ENCODE peak calls at places on chromosome 1, in six cellular contexts. One of them, this sample, is unnamed.

GRCh38 chr1:16226495-16227179 is 10.3 kb downstream of the CPLANE2 start:
- DNase-seq in hepatocyte: peak
- DNase-seq in PC-9: no peak
- DNase-seq in CD4-positive, CD25-positive, alpha-beta regulatory T cell: no peak
- DNase-seq in uterus: no peak
- DNase-seq in psoas muscle: peak
- DNase-seq in this sample: peak

GRCh38 chr1:107572674-107573205 is 392.2 kb downstream of the VAV3 start:
- DNase-seq in uterus: peak
- DNase-seq in hepatocyte: peak
- DNase-seq in PC-9: peak
- DNase-seq in psoas muscle: no peak
- DNase-seq in CD4-positive, CD25-positive, alpha-beta regulatory T cell: no peak
- DNase-seq in this sample: no peak

GRCh38 chr1:224733021-224733911 is 117.1 kb downstream of the CNIH3 start:
- DNase-seq in uterus: no peak
- DNase-seq in psoas muscle: no peak
- DNase-seq in CD4-positive, CD25-positive, alpha-beta regulatory T cell: no peak
- DNase-seq in hepatocyte: peak
- DNase-seq in PC-9: peak
- DNase-seq in this sample: peak

GRCh38 chr1:94095112-94095637 is 25.8 kb downstream of the ABCA4 start:
- DNase-seq in CD4-positive, CD25-positive, alpha-beta regulatory T cell: no peak
- DNase-seq in PC-9: no peak
- DNase-seq in psoas muscle: peak
- DNase-seq in hepatocyte: peak
- DNase-seq in uterus: peak
- DNase-seq in this sample: peak

GRCh38 chr1:51973587-51974474 is 16.7 kb downstream of the RAB3B start:
- DNase-seq in psoas muscle: no peak
- DNase-seq in PC-9: no peak
- DNase-seq in hepatocyte: no peak
- DNase-seq in uterus: no peak
- DNase-seq in CD4-positive, CD25-positive, alpha-beta regulatory T cell: no peak
- DNase-seq in this sample: no peak

GRCh38 chr1:19067187-19067911 is 110.9 kb upstream of the IFFO2 start:
- DNase-seq in PC-9: peak
- DNase-seq in uterus: no peak
- DNase-seq in hepatocyte: no peak
- DNase-seq in psoas muscle: no peak
- DNase-seq in CD4-positive, CD25-positive, alpha-beta regulatory T cell: no peak
- DNase-seq in this sample: no peak

GRCh38 chr1:195733826-195734225 is 874.4 kb downstream of the KCNT2 start:
- DNase-seq in hepatocyte: peak
- DNase-seq in PC-9: no peak
- DNase-seq in uterus: no peak
- DNase-seq in psoas muscle: no peak
- DNase-seq in CD4-positive, CD25-positive, alpha-beta regulatory T cell: no peak
- DNase-seq in this sample: no peak

GRCh38 chr1:109757936-109758786 is 5.6 kb downstream of the EPS8L3 start:
- DNase-seq in PC-9: no peak
- DNase-seq in uterus: no peak
- DNase-seq in psoas muscle: no peak
- DNase-seq in CD4-positive, CD25-positive, alpha-beta regulatory T cell: no peak
- DNase-seq in hepatocyte: no peak
- DNase-seq in this sample: no peak

GRCh38 chr1:188986751-188987417 is 1490.8 kb downstream of the BRINP3 start:
- DNase-seq in CD4-positive, CD25-positive, alpha-beta regulatory T cell: no peak
- DNase-seq in uterus: no peak
- DNase-seq in PC-9: no peak
- DNase-seq in hepatocyte: peak
- DNase-seq in psoas muscle: no peak
- DNase-seq in this sample: no peak

GRCh38 chr1:33298623-33299277 is 22.1 kb downstream of the A3GALT2 start:
- DNase-seq in hepatocyte: peak
- DNase-seq in PC-9: peak
- DNase-seq in psoas muscle: peak
- DNase-seq in uterus: peak
- DNase-seq in CD4-positive, CD25-positive, alpha-beta regulatory T cell: peak
- DNase-seq in this sample: peak

GRCh38 chr1:247102381-247102780 is 1.8 kb downstream of the ZNF669 start:
- DNase-seq in uterus: no peak
- DNase-seq in PC-9: no peak
- DNase-seq in CD4-positive, CD25-positive, alpha-beta regulatory T cell: no peak
- DNase-seq in psoas muscle: no peak
- DNase-seq in hepatocyte: no peak
- DNase-seq in this sample: no peak

GRCh38 chr1:235014756-235015155 is 113.9 kb downstream of the TOMM20 start:
- DNase-seq in uterus: peak
- DNase-seq in CD4-positive, CD25-positive, alpha-beta regulatory T cell: no peak
- DNase-seq in psoas muscle: no peak
- DNase-seq in PC-9: no peak
- DNase-seq in hepatocyte: no peak
- DNase-seq in this sample: no peak

GRCh38 chr1:101371259-101371658 is 134.4 kb downstream of the S1PR1 start:
- DNase-seq in hepatocyte: no peak
- DNase-seq in uterus: no peak
- DNase-seq in CD4-positive, CD25-positive, alpha-beta regulatory T cell: no peak
- DNase-seq in psoas muscle: no peak
- DNase-seq in PC-9: peak
- DNase-seq in this sample: no peak

GRCh38 chr1:48245106-48245505 is 22.6 kb downstream of the SLC5A9 start:
- DNase-seq in hepatocyte: no peak
- DNase-seq in uterus: no peak
- DNase-seq in PC-9: no peak
- DNase-seq in CD4-positive, CD25-positive, alpha-beta regulatory T cell: no peak
- DNase-seq in psoas muscle: no peak
- DNase-seq in this sample: no peak

GRCh38 chr1:199151634-199152429 is 513.0 kb downstream of the PTPRC start:
- DNase-seq in PC-9: no peak
- DNase-seq in hepatocyte: no peak
- DNase-seq in psoas muscle: no peak
- DNase-seq in uterus: no peak
- DNase-seq in CD4-positive, CD25-positive, alpha-beta regulatory T cell: no peak
- DNase-seq in this sample: no peak

GRCh38 chr1:16178596-16179497 is 23.0 kb upstream of the EPHA2 start:
- DNase-seq in PC-9: peak
- DNase-seq in psoas muscle: no peak
- DNase-seq in uterus: no peak
- DNase-seq in CD4-positive, CD25-positive, alpha-beta regulatory T cell: no peak
- DNase-seq in hepatocyte: peak
- DNase-seq in this sample: no peak

GRCh38 chr1:50700226-50701020 is 259.6 kb downstream of the FAF1 start:
- DNase-seq in CD4-positive, CD25-positive, alpha-beta regulatory T cell: no peak
- DNase-seq in psoas muscle: no peak
- DNase-seq in PC-9: no peak
- DNase-seq in uterus: no peak
- DNase-seq in hepatocyte: no peak
- DNase-seq in this sample: no peak

GRCh38 chr1:201552941-201553341 is 14.0 kb downstream of the NAV1 start:
- DNase-seq in psoas muscle: no peak
- DNase-seq in hepatocyte: no peak
- DNase-seq in PC-9: no peak
- DNase-seq in CD4-positive, CD25-positive, alpha-beta regulatory T cell: no peak
- DNase-seq in uterus: no peak
- DNase-seq in this sample: no peak

GRCh38 chr1:227846265-227846858 is 30.9 kb downstream of the PRSS38 start:
- DNase-seq in PC-9: no peak
- DNase-seq in CD4-positive, CD25-positive, alpha-beta regulatory T cell: no peak
- DNase-seq in psoas muscle: no peak
- DNase-seq in hepatocyte: peak
- DNase-seq in uterus: no peak
- DNase-seq in this sample: no peak

GRCh38 chr1:84402060-84402459 is 3.8 kb downstream of the DNASE2B start:
- DNase-seq in CD4-positive, CD25-positive, alpha-beta regulatory T cell: no peak
- DNase-seq in PC-9: peak
- DNase-seq in uterus: no peak
- DNase-seq in hepatocyte: no peak
- DNase-seq in psoas muscle: no peak
- DNase-seq in this sample: no peak

GRCh38 chr1:216702170-216702569 is 21.1 kb downstream of the ESRRG start:
- DNase-seq in hepatocyte: no peak
- DNase-seq in PC-9: no peak
- DNase-seq in CD4-positive, CD25-positive, alpha-beta regulatory T cell: no peak
- DNase-seq in psoas muscle: no peak
- DNase-seq in uterus: no peak
- DNase-seq in this sample: no peak

GRCh38 chr1:7967651-7968050 is 6.1 kb downstream of the PARK7 start:
- DNase-seq in PC-9: no peak
- DNase-seq in psoas muscle: no peak
- DNase-seq in hepatocyte: no peak
- DNase-seq in CD4-positive, CD25-positive, alpha-beta regulatory T cell: no peak
- DNase-seq in uterus: no peak
- DNase-seq in this sample: no peak

GRCh38 chr1:38239258-38239657 is 192.7 kb upstream of the POU3F1 start:
- DNase-seq in uterus: no peak
- DNase-seq in hepatocyte: no peak
- DNase-seq in PC-9: no peak
- DNase-seq in psoas muscle: no peak
- DNase-seq in CD4-positive, CD25-positive, alpha-beta regulatory T cell: no peak
- DNase-seq in this sample: no peak

GRCh38 chr1:235368428-235368827 is 1.2 kb downstream of the TBCE start:
- DNase-seq in psoas muscle: no peak
- DNase-seq in uterus: no peak
- DNase-seq in hepatocyte: no peak
- DNase-seq in PC-9: no peak
- DNase-seq in CD4-positive, CD25-positive, alpha-beta regulatory T cell: no peak
- DNase-seq in this sample: no peak

GRCh38 chr1:154972517-154973343 is 1.8 kb upstream of the CKS1B start:
- DNase-seq in psoas muscle: peak
- DNase-seq in uterus: peak
- DNase-seq in hepatocyte: peak
- DNase-seq in PC-9: peak
- DNase-seq in CD4-positive, CD25-positive, alpha-beta regulatory T cell: no peak
- DNase-seq in this sample: peak

GRCh38 chr1:199279107-199279506 is 640.3 kb downstream of the PTPRC start:
- DNase-seq in hepatocyte: no peak
- DNase-seq in uterus: no peak
- DNase-seq in CD4-positive, CD25-positive, alpha-beta regulatory T cell: no peak
- DNase-seq in psoas muscle: no peak
- DNase-seq in PC-9: no peak
- DNase-seq in this sample: no peak

GRCh38 chr1:245388687-245389086 is 233.9 kb downstream of the KIF26B start:
- DNase-seq in psoas muscle: no peak
- DNase-seq in uterus: no peak
- DNase-seq in CD4-positive, CD25-positive, alpha-beta regulatory T cell: no peak
- DNase-seq in hepatocyte: no peak
- DNase-seq in PC-9: no peak
- DNase-seq in this sample: no peak
- H3K4me3 ChIP-seq in psoas muscle: no peak
- H3K4me3 ChIP-seq in uterus: no peak
- H3K4me3 ChIP-seq in CD4-positive, CD25-positive, alpha-beta regulatory T cell: no peak
- H3K4me3 ChIP-seq in hepatocyte: no peak
- H3K4me3 ChIP-seq in PC-9: no peak
- H3K4me3 ChIP-seq in this sample: no peak

GRCh38 chr1:2546515-2547209 is 9.5 kb upstream of the TNFRSF14 start:
- DNase-seq in uterus: peak
- DNase-seq in psoas muscle: peak
- DNase-seq in PC-9: peak
- DNase-seq in hepatocyte: peak
- DNase-seq in CD4-positive, CD25-positive, alpha-beta regulatory T cell: peak
- DNase-seq in this sample: peak
- H3K4me3 ChIP-seq in uterus: peak
- H3K4me3 ChIP-seq in psoas muscle: peak
- H3K4me3 ChIP-seq in PC-9: peak
- H3K4me3 ChIP-seq in hepatocyte: peak
- H3K4me3 ChIP-seq in CD4-positive, CD25-positive, alpha-beta regulatory T cell: peak
- H3K4me3 ChIP-seq in this sample: peak

GRCh38 chr1:205568135-205568468 is 63.6 kb downstream of the CDK18 start:
- DNase-seq in hepatocyte: no peak
- DNase-seq in CD4-positive, CD25-positive, alpha-beta regulatory T cell: no peak
- DNase-seq in psoas muscle: no peak
- DNase-seq in uterus: no peak
- DNase-seq in PC-9: no peak
- DNase-seq in this sample: no peak
- H3K4me3 ChIP-seq in hepatocyte: no peak
- H3K4me3 ChIP-seq in CD4-positive, CD25-positive, alpha-beta regulatory T cell: no peak
- H3K4me3 ChIP-seq in psoas muscle: no peak
- H3K4me3 ChIP-seq in uterus: no peak
- H3K4me3 ChIP-seq in PC-9: no peak
- H3K4me3 ChIP-seq in this sample: peak

GRCh38 chr1:31668303-31668883 is 23.7 kb upstream of the PEF1 start:
- DNase-seq in CD4-positive, CD25-positive, alpha-beta regulatory T cell: no peak
- DNase-seq in psoas muscle: no peak
- DNase-seq in hepatocyte: no peak
- DNase-seq in uterus: no peak
- DNase-seq in PC-9: no peak
- DNase-seq in this sample: no peak

GRCh38 chr1:31671147-31671546 is 26.5 kb upstream of the PEF1 start:
- DNase-seq in uterus: no peak
- DNase-seq in PC-9: no peak
- DNase-seq in psoas muscle: no peak
- DNase-seq in CD4-positive, CD25-positive, alpha-beta regulatory T cell: no peak
- DNase-seq in hepatocyte: no peak
- DNase-seq in this sample: no peak

GRCh38 chr1:31670583-31670944 is 25.9 kb upstream of the PEF1 start:
- DNase-seq in CD4-positive, CD25-positive, alpha-beta regulatory T cell: no peak
- DNase-seq in uterus: no peak
- DNase-seq in hepatocyte: no peak
- DNase-seq in psoas muscle: no peak
- DNase-seq in PC-9: no peak
- DNase-seq in this sample: no peak

GRCh38 chr1:31669786-31670582 is 25.3 kb upstream of the PEF1 start:
- DNase-seq in uterus: peak
- DNase-seq in hepatocyte: peak
- DNase-seq in PC-9: peak
- DNase-seq in CD4-positive, CD25-positive, alpha-beta regulatory T cell: no peak
- DNase-seq in psoas muscle: peak
- DNase-seq in this sample: peak

GRCh38 chr1:31669433-31669785 is 24.7 kb upstream of the PEF1 start:
- DNase-seq in hepatocyte: no peak
- DNase-seq in PC-9: no peak
- DNase-seq in uterus: no peak
- DNase-seq in psoas muscle: no peak
- DNase-seq in CD4-positive, CD25-positive, alpha-beta regulatory T cell: no peak
- DNase-seq in this sample: no peak
- H3K4me3 ChIP-seq in hepatocyte: no peak
- H3K4me3 ChIP-seq in PC-9: peak
- H3K4me3 ChIP-seq in uterus: no peak
- H3K4me3 ChIP-seq in psoas muscle: peak
- H3K4me3 ChIP-seq in CD4-positive, CD25-positive, alpha-beta regulatory T cell: no peak
- H3K4me3 ChIP-seq in this sample: peak

GRCh38 chr1:31574749-31575372 is 1.5 kb upstream of the TINAGL1 start:
- DNase-seq in uterus: no peak
- DNase-seq in PC-9: peak
- DNase-seq in hepatocyte: no peak
- DNase-seq in CD4-positive, CD25-positive, alpha-beta regulatory T cell: no peak
- DNase-seq in psoas muscle: no peak
- DNase-seq in this sample: no peak
- H3K4me3 ChIP-seq in uterus: no peak
- H3K4me3 ChIP-seq in PC-9: peak
- H3K4me3 ChIP-seq in hepatocyte: no peak
- H3K4me3 ChIP-seq in CD4-positive, CD25-positive, alpha-beta regulatory T cell: no peak
- H3K4me3 ChIP-seq in psoas muscle: no peak
- H3K4me3 ChIP-seq in this sample: peak

GRCh38 chr1:111474106-111474505 is 322 bp downstream of the C1orf162 start:
- DNase-seq in psoas muscle: no peak
- DNase-seq in uterus: no peak
- DNase-seq in hepatocyte: no peak
- DNase-seq in PC-9: no peak
- DNase-seq in CD4-positive, CD25-positive, alpha-beta regulatory T cell: no peak
- DNase-seq in this sample: no peak
- H3K4me3 ChIP-seq in psoas muscle: peak
- H3K4me3 ChIP-seq in uterus: no peak
- H3K4me3 ChIP-seq in hepatocyte: no peak
- H3K4me3 ChIP-seq in PC-9: no peak
- H3K4me3 ChIP-seq in CD4-positive, CD25-positive, alpha-beta regulatory T cell: peak
- H3K4me3 ChIP-seq in this sample: peak

GRCh38 chr1:27934818-27935549 is at the start of gene SMPDL3B:
- DNase-seq in hepatocyte: peak
- DNase-seq in CD4-positive, CD25-positive, alpha-beta regulatory T cell: no peak
- DNase-seq in uterus: no peak
- DNase-seq in PC-9: peak
- DNase-seq in psoas muscle: no peak
- DNase-seq in this sample: no peak
- H3K4me3 ChIP-seq in hepatocyte: peak
- H3K4me3 ChIP-seq in CD4-positive, CD25-positive, alpha-beta regulatory T cell: no peak
- H3K4me3 ChIP-seq in uterus: no peak
- H3K4me3 ChIP-seq in PC-9: peak
- H3K4me3 ChIP-seq in psoas muscle: no peak
- H3K4me3 ChIP-seq in this sample: no peak

This sample was measured in left ventricle myocardium inferior.